ENCODE peak calls at places on chromosomes 4 and X, in nine cellular contexts. One of them, this sample, is unnamed.

GRCh38 chrX:118823263-118824172 is at the start of gene ZCCHC12:
- DNase-seq in GM23338: peak
- DNase-seq in ovary: peak
- DNase-seq in B cell: peak
- DNase-seq in endothelial cell: peak
- DNase-seq in spleen: peak
- DNase-seq in lower leg skin: no peak
- DNase-seq in cardiac muscle cell: peak
- DNase-seq in CD4-positive, alpha-beta T cell: peak
- DNase-seq in this sample: peak

GRCh38 chr4:56255820-56256219 is 131.5 kb downstream of the AASDH start:
- DNase-seq in lower leg skin: no peak
- DNase-seq in ovary: no peak
- DNase-seq in GM23338: peak
- DNase-seq in B cell: no peak
- DNase-seq in CD4-positive, alpha-beta T cell: no peak
- DNase-seq in spleen: no peak
- DNase-seq in endothelial cell: no peak
- DNase-seq in cardiac muscle cell: no peak
- DNase-seq in this sample: no peak

GRCh38 chrX:154979671-154980070 is 42.9 kb downstream of the F8 start:
- DNase-seq in spleen: no peak
- DNase-seq in lower leg skin: no peak
- DNase-seq in cardiac muscle cell: no peak
- DNase-seq in B cell: no peak
- DNase-seq in ovary: no peak
- DNase-seq in endothelial cell: no peak
- DNase-seq in CD4-positive, alpha-beta T cell: no peak
- DNase-seq in GM23338: no peak
- DNase-seq in this sample: no peak

GRCh38 chrX:137432609-137433008 is 133.3 kb upstream of the ZIC3 start:
- DNase-seq in B cell: no peak
- DNase-seq in cardiac muscle cell: peak
- DNase-seq in CD4-positive, alpha-beta T cell: no peak
- DNase-seq in ovary: no peak
- DNase-seq in endothelial cell: peak
- DNase-seq in GM23338: peak
- DNase-seq in spleen: no peak
- DNase-seq in lower leg skin: no peak
- DNase-seq in this sample: peak

GRCh38 chr4:124079174-124079780 is 633.3 kb downstream of the ANKRD50 start:
- DNase-seq in spleen: no peak
- DNase-seq in endothelial cell: no peak
- DNase-seq in GM23338: no peak
- DNase-seq in CD4-positive, alpha-beta T cell: no peak
- DNase-seq in ovary: no peak
- DNase-seq in B cell: no peak
- DNase-seq in cardiac muscle cell: no peak
- DNase-seq in lower leg skin: no peak
- DNase-seq in this sample: no peak

GRCh38 chr4:87046111-87046510 is 111.3 kb downstream of the AFF1 start:
- DNase-seq in CD4-positive, alpha-beta T cell: no peak
- DNase-seq in ovary: no peak
- DNase-seq in cardiac muscle cell: no peak
- DNase-seq in endothelial cell: no peak
- DNase-seq in lower leg skin: no peak
- DNase-seq in GM23338: no peak
- DNase-seq in spleen: no peak
- DNase-seq in B cell: no peak
- DNase-seq in this sample: no peak

GRCh38 chr4:101183224-101183623 is 164.1 kb downstream of the PPP3CA start:
- DNase-seq in GM23338: no peak
- DNase-seq in endothelial cell: no peak
- DNase-seq in ovary: no peak
- DNase-seq in CD4-positive, alpha-beta T cell: no peak
- DNase-seq in cardiac muscle cell: no peak
- DNase-seq in spleen: no peak
- DNase-seq in lower leg skin: no peak
- DNase-seq in B cell: no peak
- DNase-seq in this sample: no peak

GRCh38 chr4:105624530-105624929 is 72.1 kb downstream of the ARHGEF38 start:
- DNase-seq in GM23338: no peak
- DNase-seq in spleen: no peak
- DNase-seq in CD4-positive, alpha-beta T cell: no peak
- DNase-seq in endothelial cell: no peak
- DNase-seq in cardiac muscle cell: no peak
- DNase-seq in lower leg skin: no peak
- DNase-seq in ovary: no peak
- DNase-seq in B cell: no peak
- DNase-seq in this sample: peak

GRCh38 chr4:185534850-185535761 is at the start of gene PDLIM3:
- DNase-seq in ovary: peak
- DNase-seq in spleen: peak
- DNase-seq in endothelial cell: peak
- DNase-seq in CD4-positive, alpha-beta T cell: no peak
- DNase-seq in GM23338: peak
- DNase-seq in lower leg skin: peak
- DNase-seq in B cell: no peak
- DNase-seq in cardiac muscle cell: peak
- DNase-seq in this sample: peak

GRCh38 chr4:48033825-48034413 is 17.3 kb downstream of the NIPAL1 start:
- DNase-seq in endothelial cell: peak
- DNase-seq in B cell: peak
- DNase-seq in cardiac muscle cell: no peak
- DNase-seq in lower leg skin: no peak
- DNase-seq in GM23338: peak
- DNase-seq in CD4-positive, alpha-beta T cell: peak
- DNase-seq in spleen: no peak
- DNase-seq in ovary: no peak
- DNase-seq in this sample: no peak

DNA sequence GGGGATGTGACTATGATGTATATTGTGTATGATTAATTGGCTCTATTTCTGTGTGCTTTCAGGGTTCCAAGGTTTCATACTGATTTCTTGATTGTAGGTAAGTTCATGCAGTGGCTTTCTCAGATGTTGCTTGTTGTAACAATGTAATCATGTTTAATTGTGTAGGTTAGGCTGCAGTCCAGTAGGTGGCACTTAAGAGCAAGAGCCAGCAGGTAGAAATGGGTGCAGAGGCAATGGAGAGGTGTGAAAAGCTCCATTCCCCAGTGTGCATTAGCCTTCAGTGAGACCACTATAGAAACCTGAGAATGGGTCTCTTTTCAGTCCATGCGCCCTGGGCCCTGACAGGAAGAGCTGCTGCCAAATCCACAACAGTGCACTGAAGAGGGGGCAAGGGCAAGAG is 28.2 kb downstream of the DCAF12L2 start:
- DNase-seq in ovary: no peak
- DNase-seq in GM23338: peak
- DNase-seq in spleen: no peak
- DNase-seq in B cell: no peak
- DNase-seq in lower leg skin: no peak
- DNase-seq in CD4-positive, alpha-beta T cell: no peak
- DNase-seq in cardiac muscle cell: no peak
- DNase-seq in endothelial cell: peak
- DNase-seq in this sample: no peak
- TF ChIP-seq CTCF in ovary: no peak
- TF ChIP-seq CTCF in GM23338: peak
- TF ChIP-seq CTCF in spleen: no peak
- TF ChIP-seq CTCF in B cell: no peak
- TF ChIP-seq CTCF in lower leg skin: no peak
- TF ChIP-seq CTCF in CD4-positive, alpha-beta T cell: no peak
- TF ChIP-seq CTCF in cardiac muscle cell: no peak
- TF ChIP-seq CTCF in endothelial cell: no peak
- TF ChIP-seq CTCF in this sample: no peak

GRCh38 chr4:22384154-22384553 is 131.7 kb downstream of the ADGRA3 start:
- DNase-seq in lower leg skin: no peak
- DNase-seq in cardiac muscle cell: no peak
- DNase-seq in CD4-positive, alpha-beta T cell: no peak
- DNase-seq in GM23338: no peak
- DNase-seq in ovary: no peak
- DNase-seq in spleen: no peak
- DNase-seq in B cell: no peak
- DNase-seq in endothelial cell: no peak
- DNase-seq in this sample: no peak

GRCh38 chr4:22391548-22391947 is 124.3 kb downstream of the ADGRA3 start:
- DNase-seq in GM23338: peak
- DNase-seq in spleen: no peak
- DNase-seq in ovary: no peak
- DNase-seq in cardiac muscle cell: no peak
- DNase-seq in CD4-positive, alpha-beta T cell: no peak
- DNase-seq in endothelial cell: no peak
- DNase-seq in lower leg skin: no peak
- DNase-seq in B cell: no peak
- DNase-seq in this sample: no peak

GRCh38 chr4:22389240-22389871 is 126.5 kb downstream of the ADGRA3 start:
- DNase-seq in B cell: no peak
- DNase-seq in lower leg skin: no peak
- DNase-seq in spleen: no peak
- DNase-seq in cardiac muscle cell: peak
- DNase-seq in GM23338: peak
- DNase-seq in CD4-positive, alpha-beta T cell: no peak
- DNase-seq in ovary: peak
- DNase-seq in endothelial cell: peak
- DNase-seq in this sample: peak

GRCh38 chr4:22385615-22386014 is 130.3 kb downstream of the ADGRA3 start:
- DNase-seq in B cell: no peak
- DNase-seq in endothelial cell: no peak
- DNase-seq in lower leg skin: no peak
- DNase-seq in spleen: no peak
- DNase-seq in cardiac muscle cell: no peak
- DNase-seq in CD4-positive, alpha-beta T cell: no peak
- DNase-seq in ovary: no peak
- DNase-seq in GM23338: no peak
- DNase-seq in this sample: no peak
- TF ChIP-seq CTCF in B cell: no peak
- TF ChIP-seq CTCF in endothelial cell: no peak
- TF ChIP-seq CTCF in lower leg skin: no peak
- TF ChIP-seq CTCF in spleen: no peak
- TF ChIP-seq CTCF in cardiac muscle cell: no peak
- TF ChIP-seq CTCF in CD4-positive, alpha-beta T cell: no peak
- TF ChIP-seq CTCF in ovary: no peak
- TF ChIP-seq CTCF in GM23338: no peak
- TF ChIP-seq CTCF in this sample: no peak

DNA sequence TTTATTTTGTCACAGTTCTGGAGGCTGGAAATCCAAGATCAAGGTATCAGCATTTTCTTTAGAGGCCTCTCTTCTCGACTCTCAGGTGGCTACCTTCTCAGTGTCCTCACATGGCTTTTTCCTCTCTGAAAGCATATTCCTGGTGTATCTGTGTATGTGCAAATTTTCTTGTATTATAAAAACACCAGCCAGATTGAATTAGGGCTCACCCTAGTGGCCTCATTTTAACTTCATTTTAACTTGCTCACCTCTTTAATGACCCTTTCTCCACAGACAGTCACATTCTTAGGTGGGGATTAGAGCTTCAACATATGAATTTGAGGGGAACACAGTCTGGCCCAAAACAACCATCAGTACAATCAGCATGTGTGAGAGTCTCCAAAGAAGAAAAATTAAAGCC is 542.4 kb upstream of the FAM241A start:
- DNase-seq in ovary: no peak
- DNase-seq in endothelial cell: no peak
- DNase-seq in CD4-positive, alpha-beta T cell: no peak
- DNase-seq in spleen: no peak
- DNase-seq in GM23338: peak
- DNase-seq in cardiac muscle cell: no peak
- DNase-seq in B cell: no peak
- DNase-seq in lower leg skin: no peak
- DNase-seq in this sample: no peak
- TF ChIP-seq CTCF in ovary: no peak
- TF ChIP-seq CTCF in endothelial cell: no peak
- TF ChIP-seq CTCF in CD4-positive, alpha-beta T cell: no peak
- TF ChIP-seq CTCF in spleen: no peak
- TF ChIP-seq CTCF in GM23338: peak
- TF ChIP-seq CTCF in cardiac muscle cell: peak
- TF ChIP-seq CTCF in B cell: no peak
- TF ChIP-seq CTCF in lower leg skin: no peak
- TF ChIP-seq CTCF in this sample: no peak

GRCh38 chr4:110287130-110287529 is 88.7 kb upstream of the ELOVL6 start:
- DNase-seq in spleen: no peak
- DNase-seq in endothelial cell: no peak
- DNase-seq in cardiac muscle cell: no peak
- DNase-seq in CD4-positive, alpha-beta T cell: no peak
- DNase-seq in B cell: no peak
- DNase-seq in GM23338: no peak
- DNase-seq in lower leg skin: no peak
- DNase-seq in ovary: no peak
- DNase-seq in this sample: peak

GRCh38 chr4:110294165-110294564 is 95.8 kb upstream of the ELOVL6 start:
- DNase-seq in CD4-positive, alpha-beta T cell: no peak
- DNase-seq in ovary: no peak
- DNase-seq in spleen: no peak
- DNase-seq in B cell: no peak
- DNase-seq in lower leg skin: no peak
- DNase-seq in GM23338: no peak
- DNase-seq in endothelial cell: no peak
- DNase-seq in cardiac muscle cell: no peak
- DNase-seq in this sample: no peak

GRCh38 chr4:110289601-110290100 is 91.2 kb upstream of the ELOVL6 start:
- DNase-seq in ovary: no peak
- DNase-seq in GM23338: peak
- DNase-seq in endothelial cell: no peak
- DNase-seq in CD4-positive, alpha-beta T cell: no peak
- DNase-seq in lower leg skin: no peak
- DNase-seq in spleen: no peak
- DNase-seq in B cell: no peak
- DNase-seq in cardiac muscle cell: peak
- DNase-seq in this sample: no peak

GRCh38 chr4:110292994-110293744 is 94.8 kb upstream of the ELOVL6 start:
- DNase-seq in B cell: no peak
- DNase-seq in endothelial cell: no peak
- DNase-seq in ovary: no peak
- DNase-seq in cardiac muscle cell: no peak
- DNase-seq in GM23338: no peak
- DNase-seq in spleen: no peak
- DNase-seq in lower leg skin: no peak
- DNase-seq in CD4-positive, alpha-beta T cell: no peak
- DNase-seq in this sample: no peak

GRCh38 chr4:110290511-110290910 is 92.1 kb upstream of the ELOVL6 start:
- DNase-seq in GM23338: no peak
- DNase-seq in B cell: no peak
- DNase-seq in spleen: no peak
- DNase-seq in cardiac muscle cell: no peak
- DNase-seq in lower leg skin: no peak
- DNase-seq in endothelial cell: no peak
- DNase-seq in CD4-positive, alpha-beta T cell: no peak
- DNase-seq in ovary: no peak
- DNase-seq in this sample: no peak
- TF ChIP-seq CTCF in GM23338: no peak
- TF ChIP-seq CTCF in B cell: no peak
- TF ChIP-seq CTCF in spleen: no peak
- TF ChIP-seq CTCF in cardiac muscle cell: no peak
- TF ChIP-seq CTCF in lower leg skin: no peak
- TF ChIP-seq CTCF in endothelial cell: no peak
- TF ChIP-seq CTCF in CD4-positive, alpha-beta T cell: no peak
- TF ChIP-seq CTCF in ovary: no peak
- TF ChIP-seq CTCF in this sample: no peak

GRCh38 chr4:142265536-142265935 is 580.6 kb downstream of the INPP4B start:
- DNase-seq in cardiac muscle cell: no peak
- DNase-seq in spleen: no peak
- DNase-seq in lower leg skin: no peak
- DNase-seq in B cell: no peak
- DNase-seq in GM23338: no peak
- DNase-seq in CD4-positive, alpha-beta T cell: no peak
- DNase-seq in ovary: no peak
- DNase-seq in endothelial cell: no peak
- DNase-seq in this sample: no peak
- TF ChIP-seq CTCF in cardiac muscle cell: no peak
- TF ChIP-seq CTCF in spleen: no peak
- TF ChIP-seq CTCF in lower leg skin: no peak
- TF ChIP-seq CTCF in B cell: no peak
- TF ChIP-seq CTCF in GM23338: no peak
- TF ChIP-seq CTCF in CD4-positive, alpha-beta T cell: no peak
- TF ChIP-seq CTCF in ovary: no peak
- TF ChIP-seq CTCF in endothelial cell: no peak
- TF ChIP-seq CTCF in this sample: no peak

This sample was measured in GM20000.